ENCODE peak calls at places on chromosomes 3 and 15, in four cellular contexts. L is Panc1, N is psoas muscle, S is neuronal stem cell. J is an unnamed sample.

GRCh38 chr3:105883798-105884377 is 15.1 kb upstream of the CBLB start:
- DNase-seq in L (no peak), N (no peak), S (no peak), J (no peak)

GRCh38 chr3:194816748-194817591 is 131.3 kb downstream of the FAM43A start:
- DNase-seq in L (no peak), N (no peak), S (no peak), J (no peak)

GRCh38 chr3:50515565-50516047 is 12.2 kb upstream of the CACNA2D2 start:
- DNase-seq in L (no peak), N (peak; percentile 71), S (peak; percentile 68), J (no peak)

GRCh38 chr15:35725353-35725752 is 179.4 kb upstream of the DPH6 start:
- DNase-seq in L (no peak), N (no peak), S (no peak), J (no peak)

GRCh38 chr3:170440346-170440745 is 21.7 kb downstream of the CLDN11 start:
- DNase-seq in L (no peak), N (no peak), S (no peak), J (no peak)

GRCh38 chr15:62855085-62855476 is 187.5 kb upstream of the TPM1 start:
- DNase-seq in L (no peak), N (no peak), S (no peak), J (no peak)

GRCh38 chr3:98906230-98906629 is 4.7 kb upstream of the DCBLD2 start:
- DNase-seq in L (no peak), N (no peak), S (no peak), J (no peak)

GRCh38 chr3:185960518-185961288 is 22.9 kb upstream of the TRA2B start:
- DNase-seq in L (no peak), N (no peak), S (no peak), J (no peak)

GRCh38 chr15:50905055-50905454 is 3.4 kb upstream of the AP4E1 start:
- DNase-seq in L (no peak), N (no peak), S (no peak), J (no peak)

GRCh38 chr3:28376424-28376823 is 27.8 kb upstream of the AZI2 start:
- DNase-seq in L (no peak), N (no peak), S (no peak), J (no peak)

GRCh38 chr3:149342413-149343340 is 9.2 kb upstream of the TM4SF18 start:
- DNase-seq in L (no peak), N (no peak), S (no peak), J (no peak)

GRCh38 chr15:55589297-55589696 is 1.2 kb upstream of the PYGO1 start:
- DNase-seq in L (no peak), N (no peak), S (no peak), J (no peak)

GRCh38 chr3:2543247-2543646 is 444.6 kb downstream of the CNTN4 start:
- DNase-seq in L (no peak), N (no peak), S (no peak), J (no peak)

GRCh38 chr3:58000713-58001467 is 7.3 kb upstream of the FLNB start:
- DNase-seq in L (no peak), N (no peak), S (no peak), J (no peak)

DNA sequence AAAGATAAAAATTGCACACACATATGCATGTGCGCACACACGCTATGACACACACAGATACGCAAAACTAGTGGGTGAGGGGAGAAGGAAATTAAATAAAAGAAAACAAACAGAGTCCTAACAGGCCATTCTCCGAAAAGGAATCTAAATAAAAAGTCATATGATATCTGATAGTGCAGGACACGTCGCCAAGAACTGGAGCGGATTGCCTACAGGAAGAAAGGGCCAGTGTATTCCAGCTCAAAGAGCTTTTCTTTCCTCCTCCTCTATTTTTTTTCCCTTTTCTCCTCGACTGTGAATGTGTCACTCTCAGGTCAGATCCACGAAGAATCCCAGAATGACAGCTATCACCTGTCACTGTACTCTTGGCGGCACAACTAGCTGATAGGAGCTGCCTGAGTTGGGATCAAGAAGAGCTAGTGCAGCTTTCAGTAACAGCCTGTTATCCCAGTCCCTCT is 157.8 kb downstream of the TIGIT start:
- DNase-seq in L (no peak), N (no peak), S (no peak), J (no peak)
- H3K27ac ChIP-seq in L (no peak overlapping the region), N (peak overlapping the region; percentile 80), S (no peak overlapping the region), J (no peak overlapping the region)

GRCh38 chr3:168514252-168514651 is 418.5 kb upstream of the GOLIM4 start:
- DNase-seq in L (no peak), N (no peak), S (no peak), J (no peak)

GRCh38 chr3:168512802-168513201 is 417.1 kb upstream of the GOLIM4 start:
- DNase-seq in L (no peak), N (no peak), S (no peak), J (no peak)

DNA sequence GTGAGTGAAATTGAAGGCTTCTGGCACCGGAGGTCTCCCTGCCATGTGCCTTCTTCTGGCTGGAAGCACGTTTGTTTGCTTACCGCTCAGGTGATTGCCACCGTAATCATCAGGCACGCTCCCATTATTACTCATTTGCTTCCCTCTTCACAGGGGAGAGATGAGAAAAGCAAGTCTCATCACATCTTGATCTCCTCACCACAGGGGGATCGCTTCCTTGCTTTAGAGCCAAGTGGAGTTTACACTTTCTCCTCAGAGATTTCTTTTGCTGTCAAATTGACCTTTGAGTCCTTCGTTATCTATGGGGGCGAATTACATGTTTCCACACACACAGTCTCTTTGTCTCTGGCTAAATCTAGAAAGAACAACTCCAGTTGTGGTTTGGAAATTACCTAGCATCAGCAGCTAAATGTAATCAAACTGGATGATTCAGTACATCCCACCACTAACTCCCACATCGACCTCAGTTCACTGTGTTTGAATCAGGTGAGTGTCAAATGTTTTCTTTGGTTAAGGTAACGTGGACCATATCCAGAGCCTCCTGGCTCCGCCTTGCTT is 421.9 kb upstream of the GOLIM4 start:
- DNase-seq in L (no peak), N (no peak), S (no peak), J (no peak)
- H3K27ac ChIP-seq in L (no peak overlapping the region), N (no peak overlapping the region), S (no peak overlapping the region), J (no peak overlapping the region)

DNA sequence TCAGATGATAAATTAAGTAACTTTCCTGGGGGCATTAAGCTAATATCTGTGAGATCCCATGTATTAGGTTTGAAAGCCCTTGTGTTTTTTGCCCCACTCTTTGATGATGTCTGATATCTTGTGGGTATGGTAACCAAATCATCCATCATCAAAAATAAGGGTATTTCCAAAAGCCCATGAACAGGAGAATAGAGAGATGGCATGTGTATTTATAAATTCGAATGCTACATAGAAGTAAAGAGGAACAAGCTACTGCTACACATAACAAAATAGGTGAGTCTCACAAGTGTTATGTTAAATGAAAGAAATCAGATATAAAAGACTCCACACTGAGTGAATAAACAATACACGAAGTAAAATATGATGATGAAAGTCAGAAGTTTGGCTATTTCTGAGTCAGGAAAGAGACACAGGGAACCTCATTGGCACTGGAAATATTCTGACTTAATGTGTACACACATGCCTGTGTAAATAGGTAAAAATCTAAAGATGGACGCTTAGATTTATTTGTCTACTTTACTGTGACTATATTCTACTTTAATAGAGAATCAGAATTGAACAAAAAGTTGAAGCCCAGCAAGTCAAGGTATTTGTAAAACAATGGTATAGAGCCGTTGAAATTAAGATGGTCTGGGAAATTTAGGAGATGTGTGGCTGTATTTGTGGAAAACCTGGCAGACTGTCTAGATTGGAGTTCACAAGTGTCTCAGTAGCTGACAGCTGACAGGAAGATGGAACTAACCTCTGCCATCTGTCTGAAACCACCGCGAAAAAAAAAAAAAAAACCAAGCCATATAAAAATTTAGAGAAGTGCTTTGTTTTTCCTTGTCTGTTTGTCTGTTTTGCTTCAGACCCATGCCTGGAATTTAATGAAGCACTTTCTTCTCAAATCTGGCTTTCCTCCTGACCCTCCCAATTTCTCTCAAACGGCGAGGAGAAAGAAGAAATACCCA is 111.0 kb upstream of the TGFBR2 start:
- DNase-seq in L (no peak), N (no peak), S (no peak), J (no peak)
- H3K27ac ChIP-seq in L (no peak overlapping the region), N (peak overlapping the region; percentile 54), S (no peak overlapping the region), J (no peak overlapping the region)

GRCh38 chr3:187165144-187165543 is 25.8 kb upstream of the RPL39L start:
- DNase-seq in L (peak; percentile 25), N (no peak), S (peak; percentile 69), J (no peak)
- H3K27ac ChIP-seq in L (no peak overlapping the region), N (no peak overlapping the region), S (no peak overlapping the region), J (no peak overlapping the region)

J was measured in CD4-positive, alpha-beta T cell.